ENCODE peak calls at places on chromosome 18, in five cellular contexts. Q, P, N, M and W are unnamed samples.

GRCh38 chr18:31516432-31516831 is 18.5 kb downstream of the DSG2 start:
- DNase-seq in N (no peak), Q (no peak), M (no peak), P (no peak), W (no peak)

GRCh38 chr18:23127145-23127544 is 8.1 kb upstream of the CABLES1 start:
- DNase-seq in P (no peak), Q (no peak), M (no peak), N (no peak), W (no peak)

GRCh38 chr18:72114801-72115594 is 429.1 kb downstream of the CBLN2 start:
- DNase-seq in M (no peak), P (no peak), N (no peak), Q (no peak), W (no peak)

GRCh38 chr18:57803119-57803969 is at the start of gene ATP8B1:
- DNase-seq in N (no peak), M (peak), P (peak), Q (no peak), W (peak)

GRCh38 chr18:76673281-76674005 is 148.9 kb upstream of the ZNF236 start:
- DNase-seq in Q (no peak), N (no peak), P (no peak), M (no peak), W (no peak)

GRCh38 chr18:9869713-9870430 is 15.9 kb upstream of the TXNDC2 start:
- DNase-seq in N (peak), Q (peak), M (peak), P (no peak), W (peak)

GRCh38 chr18:9916067-9916684 is 2.4 kb downstream of the VAPA start:
- DNase-seq in P (no peak), Q (no peak), N (no peak), M (no peak), W (no peak)

GRCh38 chr18:13165636-13166423 is 52.7 kb upstream of the LDLRAD4 start:
- DNase-seq in N (no peak), Q (no peak), M (no peak), P (no peak), W (no peak)

GRCh38 chr18:69265661-69266060 is 135.0 kb upstream of the DOK6 start:
- DNase-seq in N (no peak), M (no peak), Q (no peak), P (no peak), W (no peak)

GRCh38 chr18:582465-582864 is 2.3 kb downstream of the CETN1 start:
- DNase-seq in M (no peak), N (no peak), P (no peak), Q (no peak), W (no peak)

GRCh38 chr18:55452123-55452611 is 135.8 kb downstream of the TCF4 start:
- DNase-seq in P (no peak), N (no peak), M (no peak), Q (no peak), W (no peak)

GRCh38 chr18:2134364-2134763 is 436.9 kb downstream of the METTL4 start:
- DNase-seq in Q (no peak), P (no peak), N (no peak), M (no peak), W (no peak)

GRCh38 chr18:76592981-76593381 is 97.9 kb upstream of the ZNF516 start:
- DNase-seq in P (no peak), Q (no peak), M (no peak), N (no peak), W (no peak)

GRCh38 chr18:5894613-5895299 is 566 bp downstream of the TMEM200C start:
- DNase-seq in M (no peak), P (peak), Q (no peak), N (no peak), W (peak)

GRCh38 chr18:23317975-23318675 is 135.0 kb upstream of the RIOK3 start:
- DNase-seq in P (no peak), M (no peak), Q (no peak), N (no peak), W (no peak)

GRCh38 chr18:38350141-38350540 is 784.5 kb upstream of the CELF4 start:
- DNase-seq in Q (no peak), N (no peak), P (no peak), M (no peak), W (no peak)

GRCh38 chr18:77132369-77133050 is at the start of gene MBP:
- DNase-seq in Q (no peak), P (peak), M (peak), N (no peak), W (peak)

GRCh38 chr18:41936471-41937134 is 18.4 kb upstream of the PIK3C3 start:
- DNase-seq in M (peak), Q (no peak), N (no peak), P (no peak), W (peak)

GRCh38 chr18:11955299-11956029 is 25.8 kb upstream of the IMPA2 start:
- DNase-seq in P (no peak), M (no peak), Q (peak), N (peak), W (no peak)

GRCh38 chr18:62399781-62400308 is 74.7 kb downstream of the TNFRSF11A start:
- DNase-seq in Q (no peak), N (no peak), M (peak), P (no peak), W (no peak)
- TF ChIP-seq CTCF in Q (no peak), N (peak), M (peak), P (no peak), W (no peak)

GRCh38 chr18:48540329-48541025 is 1.6 kb downstream of the CTIF start:
- DNase-seq in M (peak), N (no peak), P (peak), Q (no peak), W (peak)
- TF ChIP-seq CTCF in M (no peak), N (no peak), P (peak), Q (peak), W (no peak)

GRCh38 chr18:49335677-49336076 is 124.8 kb downstream of the DYM start:
- DNase-seq in N (no peak), Q (no peak), P (no peak), M (no peak), W (no peak)
- TF ChIP-seq CTCF in N (peak), Q (no peak), P (peak), M (no peak), W (peak)

GRCh38 chr18:70319185-70319584 is 30.3 kb downstream of the SOCS6 start:
- DNase-seq in P (no peak), N (no peak), M (no peak), Q (no peak), W (no peak)

GRCh38 chr18:70314383-70314782 is 25.5 kb downstream of the SOCS6 start:
- DNase-seq in Q (no peak), N (no peak), P (no peak), M (no peak), W (no peak)

GRCh38 chr18:70310560-70311320 is 21.9 kb downstream of the SOCS6 start:
- DNase-seq in M (no peak), Q (no peak), N (no peak), P (no peak), W (no peak)

GRCh38 chr18:70308555-70309294 is 19.9 kb downstream of the SOCS6 start:
- DNase-seq in Q (no peak), N (no peak), P (no peak), M (no peak), W (no peak)

DNA sequence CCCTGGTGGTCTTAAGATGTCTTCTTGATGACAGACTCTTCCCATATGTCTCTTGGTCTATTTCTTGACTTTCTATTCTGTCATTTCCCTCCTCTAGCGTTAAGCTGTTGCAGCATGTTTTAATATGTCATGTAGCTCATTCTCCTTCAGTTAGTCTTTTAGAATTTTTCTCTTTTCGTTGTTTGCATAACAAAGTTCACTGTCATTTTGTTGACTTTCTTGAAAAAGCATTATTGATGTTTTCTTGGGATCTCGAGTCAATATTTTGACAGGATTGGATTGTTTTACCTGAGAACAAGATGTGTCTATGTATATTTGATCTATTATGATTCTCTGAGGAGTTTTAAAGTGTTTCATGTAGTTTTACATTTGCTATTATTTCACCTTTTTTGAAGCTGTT is 24.8 kb downstream of the SOCS6 start:
- DNase-seq in M (no peak), N (no peak), Q (no peak), P (no peak), W (no peak)
- TF ChIP-seq CTCF in M (no peak), N (no peak), Q (no peak), P (no peak), W (no peak)

GRCh38 chr18:36814994-36815393 is 13.8 kb downstream of the TPGS2 start:
- DNase-seq in M (no peak), N (no peak), P (no peak), Q (no peak), W (no peak)
- TF ChIP-seq CTCF in M (no peak), N (no peak), P (no peak), Q (no peak), W (no peak)